ENCODE peak calls at places on chromosomes 16 and 17, in five cellular contexts. F is SK-N-SH, U is stomach, X is transverse colon, I is sigmoid colon. E is an unnamed sample.

GRCh38 chr16:35391328-35391727 is 1931.9 kb downstream of the TP53TG3F start:
- DNase-seq in F (peak; percentile 33), U (no peak), X (no peak), I (no peak), E (no peak)

GRCh38 chr17:4043862-4044261 is 79.6 kb upstream of the ATP2A3 start:
- DNase-seq in F (no peak), U (peak; percentile 64), X (peak; percentile 74), I (no peak), E (no peak)

GRCh38 chr16:71917900-71918299 is 22.6 kb downstream of the IST1 start:
- DNase-seq in F (no peak), U (no peak), X (no peak), I (no peak), E (no peak)

GRCh38 chr17:76498886-76499667 is 2.1 kb downstream of the RHBDF2 start:
- DNase-seq in F (no peak), U (no peak), X (no peak), I (no peak), E (no peak)

GRCh38 chr16:77674888-77675287 is 47.4 kb upstream of the NUDT7 start:
- DNase-seq in F (no peak), U (no peak), X (no peak), I (no peak), E (no peak)

GRCh38 chr16:85757341-85757822 is 6.5 kb upstream of the C16orf74 start:
- DNase-seq in F (no peak), U (no peak), X (no peak), I (no peak), E (no peak)

GRCh38 chr17:71501716-71502115 is 619.1 kb upstream of the SOX9 start:
- DNase-seq in F (no peak), U (no peak), X (no peak), I (no peak), E (no peak)

GRCh38 chr17:39776267-39776666 is 38.5 kb downstream of the GRB7 start:
- DNase-seq in F (no peak), U (no peak), X (no peak), I (no peak), E (no peak)

GRCh38 chr17:33523577-33523981 is 230.5 kb upstream of the ASIC2 start:
- DNase-seq in F (no peak), U (no peak), X (peak; percentile 10), I (peak; percentile 74), E (no peak)

GRCh38 chr17:73359987-73360410 is 48.2 kb upstream of the CDC42EP4 start:
- DNase-seq in F (peak; percentile 63), U (peak; percentile 93), X (peak; percentile 77), I (no peak), E (no peak)

GRCh38 chr16:705748-706188 is at the start of gene FBXL16:
- DNase-seq in F (peak; percentile 98), U (no peak), X (no peak), I (no peak), E (no peak)

GRCh38 chr16:159136-159849 is 6.5 kb upstream of the HBM start:
- DNase-seq in F (no peak), U (no peak), X (no peak), I (no peak), E (no peak)

GRCh38 chr16:54957403-54957802 is 26.7 kb downstream of the IRX5 start:
- DNase-seq in F (no peak), U (peak; percentile 57), X (peak; percentile 23), I (no peak), E (no peak)

GRCh38 chr17:81368623-81369022 is 26.6 kb upstream of the BAHCC1 start:
- DNase-seq in F (no peak), U (no peak), X (no peak), I (no peak), E (no peak)

GRCh38 chr17:44044092-44044491 is 22.4 kb downstream of the LSM12 start:
- DNase-seq in F (no peak), U (no peak), X (no peak), I (no peak), E (no peak)

GRCh38 chr16:3113765-3114479 is 1.5 kb downstream of the ZNF205 start:
- DNase-seq in F (peak; percentile 62), U (no peak), X (no peak), I (no peak), E (no peak)

GRCh38 chr16:61128545-61129323 is 907.5 kb downstream of the CDH8 start:
- DNase-seq in F (peak; percentile 3), U (no peak), X (no peak), I (no peak), E (no peak)

GRCh38 chr17:36921131-36921851 is 16.0 kb upstream of the LHX1 start:
- DNase-seq in F (no peak), U (peak; percentile 43), X (no peak), I (no peak), E (no peak)

GRCh38 chr16:70770968-70771552 is 29.9 kb downstream of the VAC14 start:
- DNase-seq in F (peak; percentile 79), U (peak; percentile 69), X (peak; percentile 62), I (no peak), E (no peak)

GRCh38 chr16:85369741-85370528 is 243.2 kb upstream of the GSE1 start:
- DNase-seq in F (peak; percentile 84), U (peak; percentile 73), X (peak; percentile 76), I (peak; percentile 86), E (no peak)

GRCh38 chr17:40309031-40309937 is at the start of gene RARA:
- DNase-seq in F (peak; percentile 67), U (peak; percentile 63), X (peak; percentile 74), I (peak; percentile 80), E (peak; percentile 81)

GRCh38 chr16:52450241-52450640 is 96.7 kb downstream of the TOX3 start:
- DNase-seq in F (no peak), U (no peak), X (no peak), I (no peak), E (no peak)

GRCh38 chr16:86118467-86119307 is 219.7 kb downstream of the IRF8 start:
- DNase-seq in F (no peak), U (no peak), X (peak; percentile 47), I (peak; percentile 24), E (no peak)

GRCh38 chr16:51242281-51242994 is 91.4 kb upstream of the SALL1 start:
- DNase-seq in F (no peak), U (no peak), X (no peak), I (no peak), E (no peak)

GRCh38 chr16:51243836-51244483 is 92.9 kb upstream of the SALL1 start:
- DNase-seq in F (no peak), U (peak; percentile 64), X (peak; percentile 29), I (no peak), E (no peak)

GRCh38 chr16:51248217-51248616 is 97.1 kb upstream of the SALL1 start:
- DNase-seq in F (no peak), U (no peak), X (no peak), I (peak; percentile 4), E (no peak)

GRCh38 chr16:51245306-51245705 is 94.2 kb upstream of the SALL1 start:
- DNase-seq in F (no peak), U (no peak), X (no peak), I (no peak), E (no peak)
- TF ChIP-seq POLR2AphosphoS5 in F (no peak), U (no peak), X (no peak), I (no peak), E (no peak)

DNA sequence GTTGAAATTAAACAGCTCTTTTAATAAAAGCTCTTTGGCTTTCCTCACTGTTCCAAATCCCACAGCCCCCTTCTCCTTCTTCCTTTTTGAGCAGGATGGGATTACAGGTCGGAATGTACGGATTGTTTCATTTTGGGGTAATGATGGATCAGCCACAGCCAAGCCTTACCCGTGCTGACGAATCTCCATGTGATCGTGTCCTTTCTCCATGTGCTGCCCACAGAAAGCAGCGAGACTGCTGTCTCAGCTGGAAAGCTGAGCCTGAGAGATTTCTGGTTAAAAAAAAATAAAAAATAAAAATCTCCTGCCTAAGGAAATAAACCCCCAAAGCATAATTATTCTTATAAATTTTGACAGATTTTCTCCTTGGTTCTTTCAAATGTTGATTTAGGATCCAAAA is 276.6 kb downstream of the CPPED1 start:
- DNase-seq in F (no peak), U (no peak), X (no peak), I (no peak), E (no peak)
- H3K27ac ChIP-seq in F (no peak overlapping the region), U (no peak overlapping the region), X (no peak overlapping the region), I (no peak overlapping the region), E (no peak overlapping the region)

GRCh38 chr16:87843678-87844373 is 25.5 kb downstream of the SLC7A5 start:
- DNase-seq in F (no peak), U (no peak), X (no peak), I (peak; percentile 59), E (no peak)

GRCh38 chr16:87844809-87845208 is 24.5 kb downstream of the SLC7A5 start:
- DNase-seq in F (no peak), U (no peak), X (no peak), I (peak; percentile 59), E (no peak)

GRCh38 chr16:87845807-87846619 is 23.3 kb downstream of the SLC7A5 start:
- DNase-seq in F (no peak), U (no peak), X (no peak), I (peak; percentile 65), E (no peak)

GRCh38 chr16:87845213-87845612 is 24.1 kb downstream of the SLC7A5 start:
- DNase-seq in F (no peak), U (no peak), X (no peak), I (no peak), E (no peak)

GRCh38 chr16:87844374-87844733 is 25.0 kb downstream of the SLC7A5 start:
- DNase-seq in F (no peak), U (no peak), X (no peak), I (no peak), E (no peak)
- TF ChIP-seq EP300 in F (no peak), U (no peak), X (no peak), I (no peak), E (no peak)

GRCh38 chr17:74760404-74761105 is 12.1 kb downstream of the NHERF1 start:
- DNase-seq in F (peak; percentile 98), U (no peak), X (no peak), I (no peak), E (no peak)
- TF ChIP-seq POLR2AphosphoS5 in F (no peak), U (no peak), X (no peak), I (no peak), E (no peak)

GRCh38 chr16:4425378-4426020 is at the start of gene DNAJA3:
- DNase-seq in F (peak; percentile 98), U (peak; percentile 94), X (peak; percentile 91), I (peak; percentile 96), E (peak; percentile 93)

GRCh38 chr16:4431023-4431422 is 5.4 kb downstream of the DNAJA3 start:
- DNase-seq in F (no peak), U (no peak), X (no peak), I (no peak), E (no peak)

GRCh38 chr16:4426021-4426684 is 485 bp downstream of the DNAJA3 start:
- DNase-seq in F (peak; percentile 47), U (no peak), X (no peak), I (no peak), E (no peak)

GRCh38 chr16:4428500-4428899 is 2.8 kb downstream of the DNAJA3 start:
- DNase-seq in F (no peak), U (no peak), X (no peak), I (no peak), E (no peak)

DNA sequence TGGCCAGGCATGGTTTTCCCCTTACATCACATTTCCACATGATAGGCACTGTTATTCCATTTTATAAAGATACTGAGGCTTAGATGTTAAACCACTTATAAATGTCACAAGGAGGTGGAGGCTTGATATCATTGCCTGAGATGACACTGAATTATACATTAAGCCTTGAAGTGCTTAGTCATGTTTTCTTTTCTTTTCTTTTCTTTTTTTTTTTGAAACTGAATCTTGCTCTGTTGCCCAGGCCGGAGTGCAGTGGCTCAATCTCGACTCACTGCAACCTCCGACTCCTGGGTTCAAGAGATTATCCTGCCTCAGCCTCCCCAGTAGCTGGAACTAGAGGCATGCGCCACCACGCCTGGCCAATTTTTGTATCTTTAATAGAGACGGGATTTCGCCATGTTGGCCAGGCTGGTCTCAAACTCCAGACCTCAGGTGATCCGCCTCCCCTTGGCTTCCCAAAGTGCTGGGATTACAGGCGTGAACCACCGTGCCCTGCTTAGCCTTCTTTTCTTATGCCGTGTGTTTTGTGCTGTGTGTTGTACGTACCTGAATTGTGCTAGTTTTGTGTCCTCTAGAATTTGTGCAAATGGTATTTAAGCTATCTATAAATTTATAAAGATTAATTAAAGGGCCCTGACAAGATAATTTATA is 1.2 kb downstream of the DNAJA3 start:
- DNase-seq in F (no peak), U (no peak), X (no peak), I (no peak), E (no peak)
- H3K27ac ChIP-seq in F (peak overlapping the region; percentile 96), U (peak overlapping the region; percentile 98), X (peak overlapping the region; percentile 96), I (no peak overlapping the region), E (peak overlapping the region; percentile 95)

E was measured in suprapubic skin.